ENCODE peak calls at places on chromosomes 7 and 10, in seven cellular contexts. I is CD8-positive, alpha-beta T cell; J is heart right ventricle; U is lung; B is lower lobe of right lung; C is uterus; H is vagina. L is an unnamed sample.

GRCh38 chr7:79461660-79462059 is 8.2 kb upstream of the MAGI2 start:
- DNase-seq in I (no peak), J (no peak), U (no peak), B (no peak), C (no peak), H (no peak), L (no peak)

GRCh38 chr10:125171402-125172316 is 11.3 kb upstream of the CTBP2 start:
- DNase-seq in I (no peak), J (no peak), U (no peak), B (no peak), C (no peak), H (no peak), L (no peak)

GRCh38 chr10:98403812-98404504 is 11.0 kb downstream of the PYROXD2 start:
- DNase-seq in I (no peak), J (no peak), U (no peak), B (no peak), C (no peak), H (no peak), L (no peak)

GRCh38 chr10:14386202-14386593 is 55.5 kb upstream of the FRMD4A start:
- DNase-seq in I (no peak), J (no peak), U (no peak), B (no peak), C (no peak), H (no peak), L (no peak)

GRCh38 chr7:33880787-33881186 is 24.6 kb upstream of the BMPER start:
- DNase-seq in I (no peak), J (no peak), U (no peak), B (no peak), C (no peak), H (no peak), L (no peak)

GRCh38 chr7:122520961-122521555 is 177.9 kb downstream of the RNF133 start:
- DNase-seq in I (no peak), J (no peak), U (no peak), B (no peak), C (no peak), H (no peak), L (no peak)

GRCh38 chr7:90708841-90709317 is 112.8 kb downstream of the CDK14 start:
- DNase-seq in I (no peak), J (no peak), U (no peak), B (no peak), C (no peak), H (no peak), L (no peak)

GRCh38 chr10:34505338-34505737 is 309.8 kb downstream of the PARD3 start:
- DNase-seq in I (no peak), J (no peak), U (no peak), B (no peak), C (no peak), H (no peak), L (no peak)

GRCh38 chr7:134562136-134562535 is 13.2 kb downstream of the AKR1B15 start:
- DNase-seq in I (no peak), J (no peak), U (no peak), B (no peak), C (no peak), H (no peak), L (no peak)

GRCh38 chr7:100053201-100053600 is 3.6 kb downstream of the ZSCAN21 start:
- DNase-seq in I (no peak), J (no peak), U (peak; percentile 48), B (no peak), C (no peak), H (no peak), L (peak; percentile 25)

GRCh38 chr10:72308320-72308987 is 34.7 kb downstream of the DDIT4 start:
- DNase-seq in I (no peak), J (peak; percentile 67), U (no peak), B (no peak), C (peak; percentile 66), H (no peak), L (peak; percentile 64)

GRCh38 chr7:55065511-55066229 is 46.9 kb downstream of the EGFR start:
- DNase-seq in I (no peak), J (no peak), U (no peak), B (no peak), C (no peak), H (no peak), L (no peak)

GRCh38 chr7:86282014-86282682 is 361.6 kb upstream of the GRM3 start:
- DNase-seq in I (no peak), J (peak; percentile 4), U (no peak), B (no peak), C (no peak), H (no peak), L (no peak)

GRCh38 chr7:103445228-103446020 is 583 bp downstream of the SLC26A5 start:
- DNase-seq in I (no peak), J (no peak), U (no peak), B (no peak), C (no peak), H (no peak), L (no peak)

GRCh38 chr10:2611603-2612002 is 455.7 kb upstream of the PFKP start:
- DNase-seq in I (no peak), J (no peak), U (no peak), B (no peak), C (no peak), H (no peak), L (no peak)

GRCh38 chr10:27620425-27621397 is 116.6 kb downstream of the RAB18 start:
- DNase-seq in I (no peak), J (no peak), U (no peak), B (no peak), C (peak; percentile 64), H (peak; percentile 84), L (peak; percentile 10)

GRCh38 chr7:93873998-93874574 is 16.5 kb downstream of the TFPI2 start:
- DNase-seq in I (no peak), J (no peak), U (no peak), B (no peak), C (no peak), H (no peak), L (no peak)

GRCh38 chr10:85862771-85863170 is 503.8 kb downstream of the GRID1 start:
- DNase-seq in I (no peak), J (no peak), U (no peak), B (no peak), C (no peak), H (peak; percentile 42), L (no peak)

GRCh38 chr7:75626954-75627353 is 111.8 kb downstream of the HIP1 start:
- DNase-seq in I (no peak), J (no peak), U (peak; percentile 57), B (peak; percentile 60), C (no peak), H (no peak), L (no peak)

GRCh38 chr10:30080161-30080560 is 20.8 kb upstream of the JCAD start:
- DNase-seq in I (no peak), J (no peak), U (no peak), B (no peak), C (no peak), H (no peak), L (no peak)

GRCh38 chr7:36303202-36304098 is 86.2 kb upstream of the ANLN start:
- DNase-seq in I (no peak), J (peak; percentile 84), U (peak; percentile 91), B (peak; percentile 85), C (peak; percentile 70), H (no peak), L (peak; percentile 77)

GRCh38 chr7:112399501-112399900 is 50.8 kb upstream of the IFRD1 start:
- DNase-seq in I (no peak), J (no peak), U (no peak), B (no peak), C (no peak), H (no peak), L (no peak)

GRCh38 chr7:122166708-122167107 is 22.7 kb upstream of the AASS start:
- DNase-seq in I (no peak), J (no peak), U (no peak), B (no peak), C (no peak), H (no peak), L (no peak)

GRCh38 chr7:17401806-17402627 is 103.6 kb downstream of the AHR start:
- DNase-seq in I (no peak), J (no peak), U (no peak), B (no peak), C (no peak), H (no peak), L (no peak)

GRCh38 chr10:78473016-78473415 is 439.4 kb downstream of the RPS24 start:
- DNase-seq in I (no peak), J (no peak), U (no peak), B (no peak), C (no peak), H (no peak), L (no peak)

GRCh38 chr10:21488954-21489446 is 36.5 kb downstream of the SKIDA1 start:
- DNase-seq in I (no peak), J (no peak), U (no peak), B (no peak), C (no peak), H (peak; percentile 25), L (no peak)

GRCh38 chr7:38169862-38170261 is 8.2 kb upstream of the STARD3NL start:
- DNase-seq in I (no peak), J (no peak), U (no peak), B (no peak), C (no peak), H (no peak), L (no peak)

GRCh38 chr10:100728928-100729876 is 16.2 kb upstream of the PAX2 start:
- DNase-seq in I (no peak), J (no peak), U (no peak), B (no peak), C (no peak), H (no peak), L (no peak)
- H3K4me3 ChIP-seq in I (no peak overlapping the region), J (peak overlapping the region; percentile 10), U (no peak overlapping the region), B (peak overlapping the region; percentile 25), C (no peak overlapping the region), H (no peak overlapping the region), L (peak overlapping the region; percentile 36)

GRCh38 chr10:23399701-23400144 is 39.2 kb upstream of the OTUD1 start:
- DNase-seq in I (no peak), J (peak; percentile 28), U (peak; percentile 38), B (no peak), C (no peak), H (no peak), L (peak; percentile 94)
- H3K27ac ChIP-seq in I (no peak overlapping the region), J (peak overlapping the region; percentile 64), U (peak overlapping the region; percentile 21), B (peak overlapping the region; percentile 33), C (no peak overlapping the region), H (no peak overlapping the region), L (peak overlapping the region; percentile 74)

DNA sequence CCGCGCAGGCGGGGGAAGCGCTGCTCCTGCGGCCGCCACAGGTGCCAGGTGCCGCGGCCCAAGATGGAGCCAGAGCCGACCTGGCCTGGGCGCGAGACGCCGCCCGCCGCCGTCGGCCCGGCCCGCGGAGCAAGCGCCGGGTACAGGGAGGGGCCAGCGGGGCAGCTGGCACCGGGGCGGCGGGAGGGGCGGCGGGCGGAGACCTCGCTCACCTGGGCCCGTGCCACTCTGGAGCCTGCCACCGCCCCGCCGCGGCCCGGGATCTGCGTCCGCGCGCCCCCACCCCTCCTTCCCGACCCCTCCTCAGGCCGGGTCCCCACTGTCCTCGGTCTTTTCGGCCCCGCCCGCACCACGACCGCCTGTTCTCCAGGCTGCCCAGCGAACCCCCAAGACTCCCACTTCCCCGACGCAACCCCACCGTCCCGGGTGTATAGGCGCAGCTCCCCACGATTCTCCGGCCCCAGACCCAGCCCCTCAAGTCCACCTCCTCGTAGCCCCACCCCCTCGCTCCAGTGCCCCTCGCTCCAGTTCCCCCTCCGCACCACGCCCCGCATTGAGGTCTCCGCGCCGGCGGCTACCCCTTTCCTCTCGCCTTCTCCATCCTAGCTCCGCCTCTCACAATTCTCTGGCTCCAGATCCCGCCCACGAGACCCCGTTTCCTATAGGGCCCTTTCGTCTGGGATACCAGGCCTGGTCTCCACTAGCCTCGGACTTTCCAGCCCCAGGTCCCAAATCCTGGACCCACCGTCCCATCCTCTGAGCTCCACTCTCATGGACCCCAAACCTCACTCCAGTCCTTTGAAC is at the start of gene GPRIN2:
- DNase-seq in I (no peak), J (no peak), U (peak; percentile 54), B (peak; percentile 78), C (peak; percentile 16), H (no peak), L (no peak)
- H3K4me3 ChIP-seq in I (no peak within 1 kb of the TSS), J (peak within 1 kb of the TSS; percentile 19), U (peak within 1 kb of the TSS; percentile 29), B (peak within 1 kb of the TSS; percentile 60), C (no peak within 1 kb of the TSS), H (peak within 1 kb of the TSS; percentile 42), L (peak within 1 kb of the TSS; percentile 19)

GRCh38 chr10:59711871-59712491 is 2.3 kb upstream of the SLC16A9 start:
- DNase-seq in I (no peak), J (no peak), U (no peak), B (no peak), C (no peak), H (no peak), L (no peak)
- H3K27ac ChIP-seq in I (no peak overlapping the region), J (no peak overlapping the region), U (no peak overlapping the region), B (no peak overlapping the region), C (peak overlapping the region; percentile 91), H (peak overlapping the region; percentile 13), L (no peak overlapping the region)